ENCODE peak calls at places on chromosomes 13 and 19, in ten cellular contexts. F is GM23248, S is transverse colon, Q is fibroblast of lung, U is astrocyte, G is hepatocyte, W is cardiac muscle cell, O is H9, B is psoas muscle, K is PC-9. V is an unnamed sample.
A peak's percentile ranks its signal among the peaks of the same experiment; 100 is the strongest.

GRCh38 chr19:56120371-56121179 is 520 bp downstream of the ZNF787 start:
- DNase-seq in U (peak; percentile 59), K (peak; percentile 80), B (peak; percentile 92), G (peak; percentile 89), O (peak; percentile 51), W (peak; percentile 72), F (peak; percentile 89), Q (peak; percentile 76), S (peak; percentile 89), V (peak; percentile 93)

GRCh38 chr13:64276232-64276631 is 2860.6 kb upstream of the PCDH20 start:
- DNase-seq in F (no peak), G (no peak), Q (peak; percentile 36), O (no peak), B (no peak), S (no peak), K (no peak), U (peak; percentile 33), W (no peak), V (no peak)

GRCh38 chr13:113939905-113940339 is 34.0 kb downstream of the C13orf46 start:
- DNase-seq in G (peak; percentile 59), O (no peak), W (no peak), S (peak; percentile 51), F (no peak), B (no peak), K (no peak), Q (no peak), U (no peak), V (no peak)

GRCh38 chr19:16571283-16571682 is 932 bp downstream of the SLC35E1 start:
- DNase-seq in U (peak; percentile 36), O (no peak), W (no peak), K (no peak), F (peak; percentile 66), B (no peak), S (no peak), Q (peak; percentile 56), G (no peak), V (peak; percentile 55)

GRCh38 chr13:100520936-100521765 is 67.4 kb downstream of the GGACT start:
- DNase-seq in W (no peak), O (peak; percentile 72), Q (no peak), B (no peak), K (no peak), F (no peak), S (no peak), U (no peak), G (no peak), V (no peak)

GRCh38 chr13:66835040-66835628 is 395.0 kb downstream of the PCDH9 start:
- DNase-seq in G (peak; percentile 70), S (peak; percentile 18), U (peak; percentile 18), W (peak; percentile 60), B (peak; percentile 80), O (no peak), Q (peak; percentile 39), F (no peak), K (no peak), V (peak; percentile 92)

GRCh38 chr13:34155931-34156607 is 338.1 kb downstream of the RFC3 start:
- DNase-seq in O (no peak), Q (peak; percentile 83), F (peak; percentile 49), W (no peak), K (peak; percentile 36), U (peak; percentile 80), S (no peak), B (no peak), G (peak; percentile 68), V (no peak)

GRCh38 chr19:39949026-39949747 is 14.8 kb upstream of the FCGBP start:
- DNase-seq in F (no peak), S (no peak), B (no peak), K (no peak), O (no peak), U (no peak), G (no peak), W (no peak), Q (no peak), V (no peak)

GRCh38 chr13:97369269-97369893 is 64.6 kb upstream of the RAP2A start:
- DNase-seq in K (no peak), S (no peak), Q (no peak), G (no peak), U (no peak), O (no peak), W (no peak), F (peak; percentile 49), B (no peak), V (no peak)

GRCh38 chr19:41174297-41174928 is 18.6 kb upstream of the CYP2S1 start:
- DNase-seq in G (no peak), K (no peak), S (peak; percentile 75), Q (no peak), W (no peak), O (no peak), B (no peak), U (no peak), F (no peak), V (no peak)

GRCh38 chr19:33175886-33176669 is 18.1 kb upstream of the LRP3 start:
- DNase-seq in W (peak; percentile 56), S (no peak), O (no peak), K (peak; percentile 53), G (peak; percentile 48), B (peak; percentile 60), Q (peak; percentile 44), F (peak; percentile 64), U (peak; percentile 36), V (no peak)

GRCh38 chr19:58024661-58025060 is 9.2 kb upstream of the ZSCAN1 start:
- DNase-seq in U (no peak), Q (no peak), W (no peak), K (no peak), B (no peak), F (no peak), G (no peak), S (no peak), O (no peak), V (no peak)

GRCh38 chr13:111317571-111318360 is 2.7 kb upstream of the TEX29 start:
- DNase-seq in F (no peak), B (no peak), W (no peak), Q (no peak), O (no peak), K (no peak), G (no peak), U (no peak), S (no peak), V (peak; percentile 44)

GRCh38 chr19:47423203-47423882 is 4.0 kb upstream of the MEIS3 start:
- DNase-seq in G (no peak), F (no peak), S (no peak), B (no peak), O (no peak), K (no peak), U (no peak), Q (no peak), W (no peak), V (no peak)
- H3K27me3 ChIP-seq in G (peaks cover 47% of the 10 kb centered on the region), F (peaks cover 40% of the 10 kb centered on the region), S (peaks cover 86% of the 10 kb centered on the region), B (peaks cover 73% of the 10 kb centered on the region), O (peaks cover 27% of the 10 kb centered on the region), K (peaks cover 65% of the 10 kb centered on the region), U (peaks cover 39% of the 10 kb centered on the region), Q (peaks cover 44% of the 10 kb centered on the region), W (peaks cover 16% of the 10 kb centered on the region), V (no peaks in the 10 kb centered on the region)

DNA sequence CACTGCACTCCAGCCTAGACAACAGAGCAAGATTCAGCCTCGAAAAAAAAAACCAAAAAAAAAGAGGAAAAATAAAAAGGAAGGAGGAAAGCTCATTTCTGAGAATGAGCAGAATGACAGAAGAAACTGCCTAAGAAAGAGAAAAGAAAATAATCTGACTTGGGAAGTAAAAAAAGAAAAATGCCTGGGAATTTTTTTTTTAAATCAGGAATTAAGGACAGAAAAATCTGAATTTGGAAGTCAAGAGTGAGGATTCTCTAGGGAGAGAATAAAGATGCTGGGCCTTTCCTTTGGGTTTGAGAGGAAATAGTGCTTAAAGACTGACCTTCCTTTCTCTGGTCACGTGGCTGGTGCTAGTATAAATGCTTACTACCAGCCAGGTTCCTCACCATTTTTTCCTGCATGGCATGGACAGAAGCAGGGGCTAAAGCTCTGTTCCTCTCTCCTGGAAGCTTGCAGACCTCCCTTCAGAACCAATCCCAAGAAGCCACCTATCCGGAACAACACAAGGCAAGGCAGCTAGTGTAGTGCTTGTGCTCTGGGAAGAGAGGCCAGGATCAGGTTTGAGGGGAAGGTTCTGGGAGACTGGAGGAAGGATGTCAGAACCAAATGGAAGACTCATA is at the start of gene FFAR2:
- DNase-seq in U (no peak), W (no peak), F (no peak), K (no peak), G (no peak), O (no peak), B (no peak), Q (no peak), S (no peak), V (no peak)
- H3K27ac ChIP-seq in U (no peak within 1 kb of the TSS), W (no peak within 1 kb of the TSS), F (no peak within 1 kb of the TSS), K (peak within 1 kb of the TSS; percentile 19), G (peak within 1 kb of the TSS; percentile 28), O (no peak within 1 kb of the TSS), B (no peak within 1 kb of the TSS), Q (no peak within 1 kb of the TSS), S (peak within 1 kb of the TSS; percentile 47), V (no peak within 1 kb of the TSS)

DNA sequence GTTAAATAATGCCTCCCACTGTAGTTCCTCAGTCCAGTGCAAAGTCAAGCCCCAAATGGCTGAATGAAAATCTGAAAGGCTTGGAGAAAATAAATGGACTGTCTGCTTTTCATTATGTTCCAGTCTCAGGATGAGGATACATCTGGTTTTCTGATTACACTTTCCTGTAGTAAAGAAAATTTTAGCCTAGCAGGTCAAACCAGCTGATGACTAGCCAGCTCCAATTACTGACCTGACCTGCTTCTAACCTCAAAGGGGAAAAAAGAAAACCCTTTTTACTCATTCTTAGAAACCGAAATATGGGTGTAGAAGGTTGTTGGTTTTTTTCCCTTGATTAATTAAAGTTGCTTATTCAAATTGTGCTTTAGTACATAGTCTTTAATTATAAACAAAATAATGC is 418.4 kb downstream of the EFNB2 start:
- DNase-seq in F (peak; percentile 22), U (peak; percentile 68), W (no peak), G (no peak), O (no peak), Q (peak; percentile 74), B (no peak), K (no peak), S (no peak), V (no peak)
- H3K27me3 ChIP-seq in F (no peaks in the 10 kb centered on the region), U (no peaks in the 10 kb centered on the region), W (no peaks in the 10 kb centered on the region), G (no peaks in the 10 kb centered on the region), O (no peaks in the 10 kb centered on the region), Q (no peaks in the 10 kb centered on the region), B (no peaks in the 10 kb centered on the region), K (no peaks in the 10 kb centered on the region), S (no peaks in the 10 kb centered on the region), V (no peaks in the 10 kb centered on the region)

DNA sequence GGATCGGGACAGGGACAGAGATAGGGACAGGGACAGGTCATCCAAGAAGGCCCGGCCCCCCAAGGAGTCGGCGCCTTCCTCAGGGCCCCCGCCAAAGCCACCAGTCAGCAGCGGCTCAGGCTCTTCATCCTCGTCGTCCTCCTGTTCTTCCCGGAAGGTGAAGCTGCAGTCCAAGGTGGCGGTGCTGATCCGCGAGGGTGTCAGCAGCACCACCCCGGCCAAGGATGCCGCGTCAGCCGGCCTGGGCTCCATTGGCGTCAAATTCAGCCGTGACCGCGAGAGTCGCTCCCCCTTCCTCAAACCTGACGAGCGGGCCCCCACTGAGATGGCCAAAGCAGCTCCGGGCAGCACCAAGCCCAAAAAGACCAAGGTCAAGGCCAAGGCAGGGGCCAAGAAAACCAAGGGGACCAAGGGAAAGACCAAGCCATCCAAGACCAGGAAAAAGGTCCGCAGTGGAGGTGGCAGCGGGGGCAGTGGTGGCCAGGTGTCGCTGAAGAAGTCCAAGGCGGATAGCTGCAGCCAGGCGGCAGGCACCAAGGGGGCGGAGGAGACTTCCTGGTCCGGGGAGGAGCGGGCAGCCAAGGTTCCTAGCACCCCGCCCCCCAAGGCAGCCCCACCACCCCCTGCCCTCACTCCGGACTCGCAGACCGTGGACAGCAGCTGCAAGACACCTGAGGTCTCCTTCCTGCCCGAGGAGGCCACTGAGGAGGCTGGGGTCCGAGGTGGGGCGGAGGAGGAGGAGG is 10.9 kb downstream of the SCAF1 start:
- DNase-seq in O (no peak), F (no peak), S (no peak), W (no peak), G (no peak), B (no peak), U (no peak), K (no peak), Q (no peak), V (no peak)
- H3K27ac ChIP-seq in O (no peak overlapping the region), F (no peak overlapping the region), S (no peak overlapping the region), W (no peak overlapping the region), G (no peak overlapping the region), B (no peak overlapping the region), U (no peak overlapping the region), K (no peak overlapping the region), Q (no peak overlapping the region), V (no peak overlapping the region)